ENCODE peak calls at places on chromosome 11, in four cellular contexts. Q, R, M and T are unnamed samples.

GRCh38 chr11:10329935-10330334 is 25.1 kb downstream of the ADM start:
- DNase-seq in R (no peak), Q (no peak), M (peak), T (peak)

GRCh38 chr11:4826425-4826824 is 5.3 kb downstream of the OR51F2 start:
- DNase-seq in R (no peak), M (no peak), Q (no peak), T (peak)

GRCh38 chr11:2798951-2799761 is 86.4 kb downstream of the CDKN1C start:
- DNase-seq in Q (no peak), R (no peak), M (peak), T (no peak)

GRCh38 chr11:93248602-93249001 is 50.8 kb upstream of the SLC36A4 start:
- DNase-seq in Q (no peak), R (no peak), M (peak), T (peak)

GRCh38 chr11:17734418-17734911 is at the start of gene KCNC1:
- DNase-seq in Q (no peak), M (peak), R (no peak), T (peak)

GRCh38 chr11:69114811-69115523 is 40.8 kb upstream of the SMIM38 start:
- DNase-seq in R (no peak), Q (no peak), M (no peak), T (no peak)

GRCh38 chr11:45301537-45302246 is 15.6 kb upstream of the SYT13 start:
- DNase-seq in Q (no peak), M (no peak), R (no peak), T (no peak)

GRCh38 chr11:13721760-13722159 is 53.3 kb downstream of the FAR1 start:
- DNase-seq in Q (no peak), R (no peak), M (peak), T (peak)

GRCh38 chr11:30478923-30479322 is 107.2 kb downstream of the MPPED2 start:
- DNase-seq in M (no peak), Q (no peak), R (no peak), T (no peak)

GRCh38 chr11:19680824-19681368 is 31.7 kb upstream of the NAV2 start:
- DNase-seq in M (no peak), R (no peak), Q (no peak), T (no peak)

GRCh38 chr11:14357843-14358728 is 897 bp downstream of the RRAS2 start:
- DNase-seq in Q (no peak), M (peak), R (no peak), T (peak)

GRCh38 chr11:59754494-59754858 is 700 bp upstream of the STX3 start:
- DNase-seq in Q (no peak), M (no peak), R (no peak), T (no peak)

GRCh38 chr11:29446132-29446531 is 570.7 kb downstream of the KCNA4 start:
- DNase-seq in R (no peak), M (no peak), Q (no peak), T (no peak)

GRCh38 chr11:68524681-68525080 is 64.1 kb downstream of the PPP6R3 start:
- DNase-seq in Q (no peak), M (no peak), R (no peak), T (no peak)

GRCh38 chr11:79062814-79063762 is 377.7 kb downstream of the TENM4 start:
- DNase-seq in M (no peak), R (no peak), Q (no peak), T (peak)

GRCh38 chr11:29809121-29809520 is 207.7 kb downstream of the KCNA4 start:
- DNase-seq in M (no peak), Q (no peak), R (no peak), T (peak)

GRCh38 chr11:95346207-95346718 is 115.3 kb upstream of the SESN3 start:
- DNase-seq in M (no peak), R (no peak), Q (no peak), T (no peak)

GRCh38 chr11:45665206-45665932 is at the start of gene CHST1:
- DNase-seq in R (no peak), M (no peak), Q (no peak), T (peak)

GRCh38 chr11:68314203-68314885 is 2.0 kb downstream of the LRP5 start:
- DNase-seq in M (peak), Q (no peak), R (no peak), T (no peak)

GRCh38 chr11:91707652-91708051 is 517.0 kb upstream of the FAT3 start:
- DNase-seq in Q (no peak), M (no peak), R (no peak), T (no peak)

GRCh38 chr11:12472401-12473065 is 95.2 kb downstream of the PARVA start:
- DNase-seq in R (no peak), Q (no peak), M (no peak), T (no peak)

GRCh38 chr11:57597971-57598830 is 716 bp downstream of the SERPING1 start:
- DNase-seq in M (peak), Q (no peak), R (no peak), T (peak)

GRCh38 chr11:16946477-16947282 is 67.5 kb downstream of the PLEKHA7 start:
- DNase-seq in M (no peak), R (no peak), Q (no peak), T (no peak)

GRCh38 chr11:17760102-17761029 is 25.8 kb downstream of the KCNC1 start:
- DNase-seq in R (peak), M (peak), Q (peak), T (peak)

DNA sequence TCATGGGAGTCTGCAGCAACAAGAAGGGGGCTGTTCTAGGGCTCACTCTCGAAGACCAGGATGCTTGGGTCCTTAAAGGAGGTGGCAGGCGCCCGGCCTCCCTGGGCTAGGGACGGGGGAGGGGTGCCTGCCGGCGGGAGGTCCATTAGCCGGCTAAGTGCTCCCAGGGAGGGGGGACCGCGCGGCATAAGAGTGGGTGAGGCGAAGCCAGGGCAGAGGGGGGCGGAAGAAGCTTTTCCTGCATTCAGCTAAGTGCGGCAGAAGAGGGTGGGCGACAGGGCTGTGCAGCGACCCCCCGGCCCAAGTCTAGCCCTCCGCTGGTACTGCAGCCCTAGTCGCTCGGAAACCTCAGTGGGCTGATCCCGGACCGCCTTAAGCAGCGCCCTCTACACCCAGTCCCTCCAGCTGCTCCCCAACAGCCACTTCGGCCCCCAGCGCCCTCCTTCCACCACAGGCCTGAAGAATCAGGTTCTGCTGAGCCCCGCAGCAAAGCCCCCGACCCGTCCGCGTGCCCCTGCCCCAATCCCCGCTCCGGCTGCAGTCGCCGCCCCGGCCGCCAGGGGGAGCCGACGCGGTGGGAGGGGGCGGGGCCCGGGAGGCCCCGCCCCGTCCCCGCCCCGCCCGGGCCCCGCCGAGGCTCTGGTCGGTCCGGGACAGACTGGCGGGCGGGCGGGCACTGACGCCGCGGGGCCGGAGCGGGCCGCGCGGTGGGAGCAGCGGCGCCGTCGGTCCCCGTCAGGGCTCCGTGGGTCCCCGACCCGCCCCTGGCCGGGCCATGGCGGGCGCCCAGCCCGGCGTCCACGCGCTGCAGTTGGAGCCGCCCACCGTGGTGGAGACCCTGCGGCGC is at the start of gene PLCB3:
- DNase-seq in Q (no peak), R (no peak), M (peak), T (no peak)
- TF ChIP-seq CTCF in Q (peak), R (peak), M (peak), T (peak)

DNA sequence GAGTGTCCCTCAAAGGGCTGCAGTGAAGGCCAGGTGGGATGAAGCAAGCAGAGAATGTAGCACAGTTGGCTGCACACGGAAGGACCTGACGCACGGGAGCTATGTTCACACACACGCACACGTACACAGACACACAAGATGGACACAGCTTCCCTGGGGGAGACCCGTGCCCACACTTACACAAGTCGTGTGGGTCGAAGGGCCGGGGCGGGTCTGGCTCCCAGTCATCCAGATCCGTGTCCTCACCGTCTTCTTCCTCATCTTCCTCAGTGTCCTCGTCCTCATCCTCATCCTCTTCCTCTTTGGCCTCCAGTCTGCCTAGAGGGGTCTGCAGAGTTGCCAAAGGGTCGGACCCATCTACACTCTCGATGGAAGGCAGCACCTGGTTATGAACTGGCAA is 51.6 kb upstream of the NFRKB start:
- DNase-seq in R (no peak), M (no peak), Q (no peak), T (no peak)
- H3K4me3 ChIP-seq in R (no peak), M (no peak), Q (no peak), T (no peak)

DNA sequence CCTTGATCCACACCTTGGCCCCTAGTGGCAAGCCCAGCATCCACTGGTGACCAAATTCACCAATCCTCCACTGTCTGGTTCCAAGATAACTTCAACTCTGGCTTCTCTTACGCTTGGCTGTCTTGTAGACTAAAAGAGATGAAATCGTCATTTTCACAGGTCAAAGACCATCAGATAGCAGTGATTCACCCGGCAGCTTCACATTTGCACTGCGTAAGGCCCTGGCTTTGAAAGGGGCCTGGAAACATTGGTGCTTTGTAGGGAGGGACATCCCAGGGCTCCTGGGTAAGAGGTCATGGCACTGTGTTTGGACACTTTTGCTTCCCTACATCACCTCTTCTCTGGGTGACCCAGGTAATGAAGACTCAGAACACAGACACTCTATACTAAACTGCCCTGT is 30.1 kb upstream of the FADD start:
- DNase-seq in R (no peak), M (peak), Q (no peak), T (no peak)
- TF ChIP-seq CTCF in R (no peak), M (no peak), Q (no peak), T (no peak)

GRCh38 chr11:76120513-76121081 is 85.7 kb downstream of the WNT11 start:
- DNase-seq in R (no peak), Q (no peak), M (peak), T (peak)
- H3K4me3 ChIP-seq in R (no peak), Q (no peak), M (no peak), T (no peak)

DNA sequence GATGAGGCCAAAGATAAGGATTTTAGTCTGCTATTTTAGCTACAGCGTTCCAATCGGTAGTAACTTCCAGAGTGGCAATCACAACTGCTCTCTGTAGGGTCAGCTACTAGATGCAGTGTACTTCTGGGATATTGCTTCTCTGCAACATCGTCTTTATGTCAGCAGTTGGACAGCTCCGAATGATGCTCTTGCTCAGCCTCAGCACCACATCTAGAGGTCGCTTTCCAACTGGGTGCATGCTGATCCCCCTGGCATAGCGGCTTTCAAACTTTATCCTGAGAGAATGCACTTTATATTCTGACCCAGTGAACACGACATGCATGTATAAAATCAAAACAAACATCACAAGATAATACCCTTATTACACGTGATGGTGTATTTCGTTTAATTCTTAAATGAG is 219.6 kb downstream of the C11orf87 start:
- DNase-seq in M (peak), R (no peak), Q (peak), T (peak)
- TF ChIP-seq CTCF in M (no peak), R (no peak), Q (no peak), T (peak)

GRCh38 chr11:72239296-72239848 is 4.6 kb downstream of the PHOX2A start:
- DNase-seq in Q (peak), M (peak), R (no peak), T (peak)
- H3K4me3 ChIP-seq in Q (no peak), M (peak), R (peak), T (peak)

GRCh38 chr11:99418927-99419707 is 398.4 kb downstream of the CNTN5 start:
- DNase-seq in Q (no peak), R (no peak), M (no peak), T (no peak)
- TF ChIP-seq CTCF in Q (no peak), R (no peak), M (no peak), T (no peak)

GRCh38 chr11:120136356-120136755 is 1.6 kb downstream of the TRIM29 start:
- DNase-seq in Q (no peak), M (no peak), R (no peak), T (no peak)
- H3K4me3 ChIP-seq in Q (no peak), M (no peak), R (no peak), T (no peak)

GRCh38 chr11:1303196-1303821 is 6.1 kb downstream of the TOLLIP start:
- DNase-seq in R (no peak), M (no peak), Q (no peak), T (no peak)
- TF ChIP-seq CTCF in R (peak), M (peak), Q (peak), T (peak)